ENCODE peak calls at places on chromosomes 11 and 22, in ten cellular contexts. W, L, B, S, P, D, O, U, J and N are unnamed samples.

GRCh38 chr11:23473782-23474181 is 613.5 kb upstream of the CCDC179 start:
- DNase-seq in J (no peak), P (no peak), U (no peak), L (no peak), B (no peak), W (no peak), O (no peak), D (no peak), S (no peak), N (no peak)

GRCh38 chr11:92397356-92397755 is 172.7 kb downstream of the FAT3 start:
- DNase-seq in D (no peak), S (no peak), U (no peak), P (no peak), B (no peak), J (no peak), O (no peak), L (no peak), W (no peak), N (no peak)

GRCh38 chr11:10763766-10764165 is 12.7 kb downstream of the CTR9 start:
- DNase-seq in S (no peak), B (no peak), W (no peak), L (no peak), O (no peak), P (no peak), D (no peak), J (no peak), U (no peak), N (no peak)

GRCh38 chr11:46380340-46381045 is 976 bp upstream of the MDK start:
- DNase-seq in U (peak), D (peak), P (peak), B (no peak), J (peak), O (no peak), L (peak), W (no peak), S (peak), N (peak)

GRCh38 chr11:36389811-36390210 is 93.7 kb downstream of the PRR5L start:
- DNase-seq in P (no peak), B (no peak), D (no peak), S (no peak), W (no peak), L (no peak), J (peak), U (no peak), O (no peak), N (no peak)

GRCh38 chr22:36404436-36404835 is 16.7 kb upstream of the MYH9 start:
- DNase-seq in U (no peak), O (no peak), S (no peak), J (no peak), L (no peak), D (no peak), W (no peak), P (no peak), B (no peak), N (no peak)

GRCh38 chr11:17892409-17892808 is 120.4 kb downstream of the SERGEF start:
- DNase-seq in L (no peak), S (no peak), J (no peak), O (no peak), D (no peak), P (no peak), U (no peak), B (no peak), W (no peak), N (no peak)

GRCh38 chr11:93481279-93481678 is 61.9 kb downstream of the SMCO4 start:
- DNase-seq in B (no peak), O (no peak), D (no peak), U (no peak), W (no peak), L (no peak), P (no peak), S (no peak), J (no peak), N (no peak)